ENCODE peak calls at places on chromosomes 4 and X, in eight cellular contexts. B, C, Y, Z, K, H, I and M are unnamed samples.

GRCh38 chr4:153639556-153640475 is 44.3 kb upstream of the TLR2 start:
- DNase-seq in B (no peak), H (no peak), K (no peak), C (no peak), Y (no peak), I (no peak), Z (no peak), M (no peak)

GRCh38 chrX:138921031-138921430 is 209.5 kb upstream of the FGF13 start:
- DNase-seq in Y (peak; percentile 60), Z (no peak), H (no peak), I (no peak), K (no peak), B (no peak), C (no peak), M (no peak)

GRCh38 chrX:120499301-120500097 is 30.4 kb upstream of the LAMP2 start:
- DNase-seq in Z (no peak), H (no peak), K (no peak), B (no peak), C (no peak), I (peak; percentile 20), Y (no peak), M (no peak)

GRCh38 chr4:73257995-73258667 is 467 bp downstream of the ANKRD17 start:
- DNase-seq in I (peak; percentile 67), H (no peak), Y (peak; percentile 35), Z (peak; percentile 79), B (no peak), C (peak; percentile 19), K (no peak), M (peak; percentile 39)

GRCh38 chr4:148954011-148954749 is 512.0 kb upstream of the NR3C2 start:
- DNase-seq in I (no peak), C (no peak), B (no peak), Z (no peak), H (no peak), Y (peak; percentile 76), K (no peak), M (no peak)

GRCh38 chr4:135177323-135177722 is 975.7 kb upstream of the PABPC4L start:
- DNase-seq in C (no peak), I (no peak), H (no peak), K (no peak), Y (no peak), B (no peak), Z (peak; percentile 42), M (no peak)

GRCh38 chr4:26525136-26525535 is 34.9 kb upstream of the CCKAR start:
- DNase-seq in I (peak; percentile 68), K (no peak), Y (peak; percentile 33), C (no peak), H (no peak), Z (peak; percentile 14), B (no peak), M (no peak)

GRCh38 chr4:140004580-140005314 is 149.2 kb downstream of the MAML3 start:
- DNase-seq in B (no peak), Y (peak; percentile 48), H (peak; percentile 72), I (peak; percentile 86), K (no peak), C (no peak), Z (peak; percentile 69), M (peak; percentile 36)

GRCh38 chrX:134782796-134783195 is 124.5 kb upstream of the PLAC1 start:
- DNase-seq in Y (peak; percentile 72), I (peak; percentile 64), C (peak; percentile 35), H (no peak), Z (no peak), K (no peak), B (no peak), M (no peak)

GRCh38 chrX:65871671-65872311 is 168.1 kb downstream of the VSIG4 start:
- DNase-seq in C (peak; percentile 67), B (no peak), H (no peak), K (peak; percentile 67), Z (peak; percentile 92), Y (peak; percentile 74), I (peak; percentile 11), M (no peak)

GRCh38 chrX:47358387-47359065 is 11.9 kb upstream of the ZNF157 start:
- DNase-seq in Z (no peak), B (no peak), H (no peak), K (no peak), C (no peak), I (no peak), Y (peak; percentile 2), M (no peak)

GRCh38 chr4:52592287-52592686 is 66.8 kb downstream of the USP46 start:
- DNase-seq in Z (peak; percentile 46), C (no peak), H (no peak), Y (no peak), I (peak; percentile 12), K (no peak), B (no peak), M (no peak)

GRCh38 chr4:180664766-180665368 is 1578.3 kb upstream of the TENM3 start:
- DNase-seq in Z (peak; percentile 86), B (peak; percentile 65), K (peak; percentile 87), C (peak; percentile 81), Y (peak; percentile 82), I (peak; percentile 78), H (no peak), M (no peak)

GRCh38 chr4:131644619-131645018 is 1504.5 kb upstream of the PCDH10 start:
- DNase-seq in K (peak; percentile 35), I (no peak), Z (peak; percentile 88), Y (peak; percentile 38), C (peak; percentile 42), B (no peak), H (no peak), M (no peak)

GRCh38 chr4:73828945-73829344 is 7.5 kb upstream of the CXCL6 start:
- DNase-seq in Y (no peak), K (no peak), B (no peak), I (peak; percentile 74), H (no peak), Z (no peak), C (no peak), M (no peak)

GRCh38 chrX:45322820-45323219 is 122.1 kb upstream of the DIPK2B start:
- DNase-seq in Y (peak; percentile 41), Z (peak; percentile 27), B (no peak), I (peak; percentile 47), K (no peak), C (peak; percentile 35), H (no peak), M (no peak)
- H3K27ac ChIP-seq in Y (peak overlapping the region; percentile 99), Z (no peak overlapping the region), B (no peak overlapping the region), I (peak overlapping the region; percentile 70), K (peak overlapping the region; percentile 76), C (peak overlapping the region; percentile 80), H (no peak overlapping the region), M (no peak overlapping the region)

DNA sequence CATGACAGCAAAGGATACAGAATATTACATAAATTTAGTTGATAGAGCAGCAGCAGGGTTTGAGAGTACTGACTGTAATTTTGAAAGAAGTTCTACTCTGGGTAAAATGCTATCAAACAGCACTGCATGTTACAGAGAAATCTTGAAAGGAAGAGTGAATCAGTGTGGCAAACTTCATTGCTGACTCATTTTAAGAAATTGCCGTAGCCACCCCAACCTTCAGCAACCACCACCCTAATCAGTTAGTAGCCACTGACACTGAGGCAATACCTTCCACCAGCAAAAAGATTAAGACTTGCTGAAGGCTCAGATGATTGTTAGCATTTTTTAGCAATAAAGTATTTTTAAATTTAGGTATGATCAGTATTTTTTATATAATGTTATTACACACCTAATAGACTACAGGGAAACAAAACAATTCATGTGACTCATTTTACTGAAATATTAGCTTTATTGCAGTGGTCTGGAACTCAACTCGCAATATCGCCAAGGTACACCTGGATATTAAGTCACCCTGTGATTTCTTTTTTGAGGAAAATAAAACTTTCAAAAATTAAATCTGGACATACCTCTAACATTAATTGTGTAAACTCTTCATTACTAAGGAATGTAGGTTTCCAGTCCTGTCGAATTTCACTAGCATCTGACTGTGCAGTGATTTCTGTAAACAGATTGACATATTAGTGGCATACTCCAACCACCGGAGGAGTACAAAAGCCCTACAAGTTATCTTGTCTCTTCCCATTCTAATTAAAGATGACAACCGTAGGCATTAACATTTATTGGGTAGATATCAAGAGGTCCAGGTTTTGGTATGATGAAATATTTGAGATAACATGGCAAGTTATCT is 71.1 kb downstream of the CLOCK start:
- DNase-seq in H (no peak), Z (no peak), B (no peak), C (no peak), K (no peak), I (peak; percentile 84), Y (peak; percentile 73), M (no peak)
- H3K27ac ChIP-seq in H (no peak overlapping the region), Z (no peak overlapping the region), B (no peak overlapping the region), C (no peak overlapping the region), K (no peak overlapping the region), I (peak overlapping the region; percentile 60), Y (peak overlapping the region; percentile 33), M (no peak overlapping the region)

GRCh38 chr4:784401-785331 is 41.3 kb downstream of the CPLX1 start:
- DNase-seq in Y (no peak), Z (no peak), K (no peak), C (no peak), I (no peak), H (peak; percentile 53), B (no peak), M (no peak)

GRCh38 chr4:780730-781492 is 45.0 kb downstream of the CPLX1 start:
- DNase-seq in K (no peak), Y (no peak), H (no peak), C (no peak), Z (no peak), I (peak; percentile 38), B (no peak), M (no peak)

GRCh38 chr4:785332-786073 is 40.4 kb downstream of the CPLX1 start:
- DNase-seq in B (no peak), C (no peak), I (peak; percentile 31), Z (no peak), K (no peak), H (peak; percentile 62), Y (no peak), M (no peak)

GRCh38 chr4:781493-782216 is 44.3 kb downstream of the CPLX1 start:
- DNase-seq in Y (peak; percentile 97), B (peak; percentile 98), Z (peak; percentile 100), K (peak; percentile 96), H (peak; percentile 99), I (peak; percentile 99), C (peak; percentile 97), M (peak; percentile 99)

DNA sequence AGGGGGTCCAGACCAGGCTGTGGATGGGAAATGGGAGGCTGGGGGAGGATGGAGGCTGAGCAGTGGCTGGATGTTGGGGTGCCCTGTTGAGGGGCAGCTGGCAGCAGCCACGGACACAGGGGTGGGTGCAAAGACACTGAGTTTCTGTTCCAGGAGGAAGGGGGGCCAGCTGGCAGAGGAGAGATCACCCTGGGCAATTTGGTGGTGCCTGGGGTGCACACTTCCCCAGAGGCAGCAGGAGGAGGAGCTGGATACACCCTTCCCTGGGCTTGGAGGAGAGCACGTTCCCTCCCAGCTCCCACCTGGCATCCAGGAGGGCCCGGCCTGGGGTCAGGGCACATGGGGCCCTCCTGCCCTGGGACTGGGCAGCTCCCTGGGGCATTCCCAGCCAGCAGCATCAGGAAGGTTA is 42.8 kb downstream of the CPLX1 start:
- DNase-seq in H (peak; percentile 51), K (no peak), Z (no peak), C (no peak), Y (no peak), I (no peak), B (no peak), M (no peak)
- H3K27ac ChIP-seq in H (peak overlapping the region; percentile 93), K (peak overlapping the region; percentile 87), Z (no peak overlapping the region), C (no peak overlapping the region), Y (peak overlapping the region; percentile 92), I (no peak overlapping the region), B (no peak overlapping the region), M (no peak overlapping the region)

DNA sequence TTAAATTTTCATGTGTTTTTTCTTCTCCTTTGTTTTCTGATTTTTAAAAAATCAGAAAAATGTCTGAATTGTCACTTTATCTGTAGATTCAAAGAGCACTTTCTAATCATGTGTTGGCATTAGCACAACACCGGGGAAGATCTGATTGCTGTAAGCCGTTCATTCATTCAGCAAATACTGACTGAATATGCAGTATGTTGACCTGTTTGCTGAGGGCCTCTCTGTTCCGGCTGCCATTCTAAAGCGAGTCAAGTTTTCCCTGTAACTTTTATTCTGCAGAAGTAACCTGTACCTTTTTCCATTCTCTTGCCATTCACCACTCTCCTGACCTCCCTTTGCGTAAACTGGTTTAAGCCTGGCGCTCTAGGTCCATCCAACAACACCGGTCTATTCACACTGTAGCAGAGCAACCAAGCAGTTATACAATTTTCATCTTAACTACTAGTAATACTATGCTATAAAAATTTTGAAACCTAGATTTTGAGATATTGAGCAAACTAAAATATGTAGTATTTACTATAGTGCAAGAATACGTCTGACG is 6.7 kb downstream of the SORBS2 start:
- DNase-seq in H (no peak), I (no peak), Y (no peak), B (no peak), Z (peak; percentile 70), K (no peak), C (no peak), M (no peak)
- H3K27ac ChIP-seq in H (peak overlapping the region; percentile 75), I (no peak overlapping the region), Y (no peak overlapping the region), B (no peak overlapping the region), Z (no peak overlapping the region), K (no peak overlapping the region), C (no peak overlapping the region), M (no peak overlapping the region)